ENCODE peak calls at places on chromosomes 1 and 21, in five cellular contexts. One of them, this sample, is unnamed.
A peak's percentile ranks its signal among the peaks of the same experiment; 100 is the strongest.

GRCh38 chr1:232678185-232678886 is 48.4 kb upstream of the SIPA1L2 start:
- DNase-seq in kidney tubule cell: peak; percentile 75
- DNase-seq in activated T-helper 9 cell treated with anti-CD3 and anti-CD28 coated beads, Interleukin-2, amount 50 U/mL, for 16 hours: no peak
- DNase-seq in mucosa of gallbladder: peak; percentile 23
- DNase-seq in stimulated activated CD8-positive, alpha-beta memory T cell treated with anti-CD3 and anti-CD28 coated beads, Interleukin-2, amount 100 ng/mL, for 48 hours: no peak
- DNase-seq in this sample: no peak

GRCh38 chr1:204746838-204747442 is 61.4 kb upstream of the LRRN2 start:
- DNase-seq in mucosa of gallbladder: no peak
- DNase-seq in stimulated activated CD8-positive, alpha-beta memory T cell treated with anti-CD3 and anti-CD28 coated beads, Interleukin-2, amount 100 ng/mL, for 48 hours: peak; percentile 20
- DNase-seq in activated T-helper 9 cell treated with anti-CD3 and anti-CD28 coated beads, Interleukin-2, amount 50 U/mL, for 16 hours: peak; percentile 20
- DNase-seq in kidney tubule cell: peak; percentile 57
- DNase-seq in this sample: no peak

GRCh38 chr1:229018674-229019295 is 252.1 kb upstream of the RAB4A start:
- DNase-seq in stimulated activated CD8-positive, alpha-beta memory T cell treated with anti-CD3 and anti-CD28 coated beads, Interleukin-2, amount 100 ng/mL, for 48 hours: no peak
- DNase-seq in kidney tubule cell: no peak
- DNase-seq in activated T-helper 9 cell treated with anti-CD3 and anti-CD28 coated beads, Interleukin-2, amount 50 U/mL, for 16 hours: no peak
- DNase-seq in mucosa of gallbladder: no peak
- DNase-seq in this sample: no peak

GRCh38 chr1:41492341-41492848 is 7.9 kb upstream of the EDN2 start:
- DNase-seq in mucosa of gallbladder: no peak
- DNase-seq in stimulated activated CD8-positive, alpha-beta memory T cell treated with anti-CD3 and anti-CD28 coated beads, Interleukin-2, amount 100 ng/mL, for 48 hours: peak; percentile 44
- DNase-seq in kidney tubule cell: peak; percentile 47
- DNase-seq in activated T-helper 9 cell treated with anti-CD3 and anti-CD28 coated beads, Interleukin-2, amount 50 U/mL, for 16 hours: no peak
- DNase-seq in this sample: no peak

GRCh38 chr1:218945050-218945449 is 228.6 kb upstream of the LYPLAL1 start:
- DNase-seq in stimulated activated CD8-positive, alpha-beta memory T cell treated with anti-CD3 and anti-CD28 coated beads, Interleukin-2, amount 100 ng/mL, for 48 hours: no peak
- DNase-seq in kidney tubule cell: peak; percentile 50
- DNase-seq in mucosa of gallbladder: no peak
- DNase-seq in activated T-helper 9 cell treated with anti-CD3 and anti-CD28 coated beads, Interleukin-2, amount 50 U/mL, for 16 hours: no peak
- DNase-seq in this sample: no peak

GRCh38 chr1:24209097-24209496 is 22.0 kb upstream of the IFNLR1 start:
- DNase-seq in mucosa of gallbladder: no peak
- DNase-seq in stimulated activated CD8-positive, alpha-beta memory T cell treated with anti-CD3 and anti-CD28 coated beads, Interleukin-2, amount 100 ng/mL, for 48 hours: no peak
- DNase-seq in kidney tubule cell: no peak
- DNase-seq in activated T-helper 9 cell treated with anti-CD3 and anti-CD28 coated beads, Interleukin-2, amount 50 U/mL, for 16 hours: no peak
- DNase-seq in this sample: no peak

GRCh38 chr1:179968994-179969919 is 14.6 kb downstream of the CEP350 start:
- DNase-seq in stimulated activated CD8-positive, alpha-beta memory T cell treated with anti-CD3 and anti-CD28 coated beads, Interleukin-2, amount 100 ng/mL, for 48 hours: no peak
- DNase-seq in mucosa of gallbladder: no peak
- DNase-seq in kidney tubule cell: no peak
- DNase-seq in activated T-helper 9 cell treated with anti-CD3 and anti-CD28 coated beads, Interleukin-2, amount 50 U/mL, for 16 hours: no peak
- DNase-seq in this sample: no peak

GRCh38 chr1:31936278-31936965 is 1.7 kb downstream of the PTP4A2 start:
- DNase-seq in activated T-helper 9 cell treated with anti-CD3 and anti-CD28 coated beads, Interleukin-2, amount 50 U/mL, for 16 hours: no peak
- DNase-seq in kidney tubule cell: peak; percentile 43
- DNase-seq in stimulated activated CD8-positive, alpha-beta memory T cell treated with anti-CD3 and anti-CD28 coated beads, Interleukin-2, amount 100 ng/mL, for 48 hours: no peak
- DNase-seq in mucosa of gallbladder: no peak
- DNase-seq in this sample: no peak

GRCh38 chr1:106897976-106898375 is 158.5 kb upstream of the PRMT6 start:
- DNase-seq in stimulated activated CD8-positive, alpha-beta memory T cell treated with anti-CD3 and anti-CD28 coated beads, Interleukin-2, amount 100 ng/mL, for 48 hours: no peak
- DNase-seq in activated T-helper 9 cell treated with anti-CD3 and anti-CD28 coated beads, Interleukin-2, amount 50 U/mL, for 16 hours: no peak
- DNase-seq in mucosa of gallbladder: no peak
- DNase-seq in kidney tubule cell: no peak
- DNase-seq in this sample: no peak

GRCh38 chr1:6447818-6448748 is 17.9 kb downstream of the TNFRSF25 start:
- DNase-seq in mucosa of gallbladder: no peak
- DNase-seq in stimulated activated CD8-positive, alpha-beta memory T cell treated with anti-CD3 and anti-CD28 coated beads, Interleukin-2, amount 100 ng/mL, for 48 hours: no peak
- DNase-seq in activated T-helper 9 cell treated with anti-CD3 and anti-CD28 coated beads, Interleukin-2, amount 50 U/mL, for 16 hours: no peak
- DNase-seq in kidney tubule cell: no peak
- DNase-seq in this sample: no peak

GRCh38 chr1:3329640-3330281 is 124.7 kb upstream of the ARHGEF16 start:
- DNase-seq in kidney tubule cell: no peak
- DNase-seq in stimulated activated CD8-positive, alpha-beta memory T cell treated with anti-CD3 and anti-CD28 coated beads, Interleukin-2, amount 100 ng/mL, for 48 hours: no peak
- DNase-seq in mucosa of gallbladder: no peak
- DNase-seq in activated T-helper 9 cell treated with anti-CD3 and anti-CD28 coated beads, Interleukin-2, amount 50 U/mL, for 16 hours: no peak
- DNase-seq in this sample: no peak

GRCh38 chr21:20220586-20220985 is 777.6 kb upstream of the NCAM2 start:
- DNase-seq in activated T-helper 9 cell treated with anti-CD3 and anti-CD28 coated beads, Interleukin-2, amount 50 U/mL, for 16 hours: no peak
- DNase-seq in stimulated activated CD8-positive, alpha-beta memory T cell treated with anti-CD3 and anti-CD28 coated beads, Interleukin-2, amount 100 ng/mL, for 48 hours: no peak
- DNase-seq in kidney tubule cell: no peak
- DNase-seq in mucosa of gallbladder: no peak
- DNase-seq in this sample: no peak

GRCh38 chr1:178650950-178651461 is 74.0 kb upstream of the RALGPS2 start:
- DNase-seq in activated T-helper 9 cell treated with anti-CD3 and anti-CD28 coated beads, Interleukin-2, amount 50 U/mL, for 16 hours: no peak
- DNase-seq in mucosa of gallbladder: no peak
- DNase-seq in stimulated activated CD8-positive, alpha-beta memory T cell treated with anti-CD3 and anti-CD28 coated beads, Interleukin-2, amount 100 ng/mL, for 48 hours: no peak
- DNase-seq in kidney tubule cell: peak; percentile 29
- DNase-seq in this sample: no peak

GRCh38 chr1:99735852-99736251 is 30.6 kb downstream of the FRRS1 start:
- DNase-seq in stimulated activated CD8-positive, alpha-beta memory T cell treated with anti-CD3 and anti-CD28 coated beads, Interleukin-2, amount 100 ng/mL, for 48 hours: no peak
- DNase-seq in activated T-helper 9 cell treated with anti-CD3 and anti-CD28 coated beads, Interleukin-2, amount 50 U/mL, for 16 hours: no peak
- DNase-seq in mucosa of gallbladder: no peak
- DNase-seq in kidney tubule cell: no peak
- DNase-seq in this sample: no peak

GRCh38 chr1:247895976-247896375 is 589 bp downstream of the OR2W3 start:
- DNase-seq in activated T-helper 9 cell treated with anti-CD3 and anti-CD28 coated beads, Interleukin-2, amount 50 U/mL, for 16 hours: no peak
- DNase-seq in kidney tubule cell: no peak
- DNase-seq in stimulated activated CD8-positive, alpha-beta memory T cell treated with anti-CD3 and anti-CD28 coated beads, Interleukin-2, amount 100 ng/mL, for 48 hours: no peak
- DNase-seq in mucosa of gallbladder: no peak
- DNase-seq in this sample: no peak

GRCh38 chr1:182330303-182330702 is 61.3 kb downstream of the GLUL start:
- DNase-seq in kidney tubule cell: peak; percentile 8
- DNase-seq in activated T-helper 9 cell treated with anti-CD3 and anti-CD28 coated beads, Interleukin-2, amount 50 U/mL, for 16 hours: no peak
- DNase-seq in mucosa of gallbladder: no peak
- DNase-seq in stimulated activated CD8-positive, alpha-beta memory T cell treated with anti-CD3 and anti-CD28 coated beads, Interleukin-2, amount 100 ng/mL, for 48 hours: no peak
- DNase-seq in this sample: no peak

GRCh38 chr1:47703981-47704596 is 266.2 kb downstream of the FOXD2 start:
- DNase-seq in activated T-helper 9 cell treated with anti-CD3 and anti-CD28 coated beads, Interleukin-2, amount 50 U/mL, for 16 hours: no peak
- DNase-seq in kidney tubule cell: no peak
- DNase-seq in mucosa of gallbladder: no peak
- DNase-seq in stimulated activated CD8-positive, alpha-beta memory T cell treated with anti-CD3 and anti-CD28 coated beads, Interleukin-2, amount 100 ng/mL, for 48 hours: no peak
- DNase-seq in this sample: no peak

GRCh38 chr1:216186816-216187215 is 236.4 kb downstream of the USH2A start:
- DNase-seq in stimulated activated CD8-positive, alpha-beta memory T cell treated with anti-CD3 and anti-CD28 coated beads, Interleukin-2, amount 100 ng/mL, for 48 hours: no peak
- DNase-seq in activated T-helper 9 cell treated with anti-CD3 and anti-CD28 coated beads, Interleukin-2, amount 50 U/mL, for 16 hours: no peak
- DNase-seq in kidney tubule cell: peak; percentile 23
- DNase-seq in mucosa of gallbladder: peak; percentile 25
- DNase-seq in this sample: no peak

GRCh38 chr1:227315500-227316346 is 2.6 kb downstream of the CDC42BPA start:
- DNase-seq in kidney tubule cell: peak; percentile 47
- DNase-seq in mucosa of gallbladder: peak; percentile 57
- DNase-seq in activated T-helper 9 cell treated with anti-CD3 and anti-CD28 coated beads, Interleukin-2, amount 50 U/mL, for 16 hours: no peak
- DNase-seq in stimulated activated CD8-positive, alpha-beta memory T cell treated with anti-CD3 and anti-CD28 coated beads, Interleukin-2, amount 100 ng/mL, for 48 hours: no peak
- DNase-seq in this sample: no peak

GRCh38 chr1:77024500-77024899 is 157.2 kb downstream of the ST6GALNAC5 start:
- DNase-seq in mucosa of gallbladder: no peak
- DNase-seq in stimulated activated CD8-positive, alpha-beta memory T cell treated with anti-CD3 and anti-CD28 coated beads, Interleukin-2, amount 100 ng/mL, for 48 hours: no peak
- DNase-seq in kidney tubule cell: no peak
- DNase-seq in activated T-helper 9 cell treated with anti-CD3 and anti-CD28 coated beads, Interleukin-2, amount 50 U/mL, for 16 hours: no peak
- DNase-seq in this sample: no peak

GRCh38 chr1:204152310-204153044 is 633 bp upstream of the ETNK2 start:
- DNase-seq in activated T-helper 9 cell treated with anti-CD3 and anti-CD28 coated beads, Interleukin-2, amount 50 U/mL, for 16 hours: no peak
- DNase-seq in mucosa of gallbladder: no peak
- DNase-seq in kidney tubule cell: no peak
- DNase-seq in stimulated activated CD8-positive, alpha-beta memory T cell treated with anti-CD3 and anti-CD28 coated beads, Interleukin-2, amount 100 ng/mL, for 48 hours: no peak
- DNase-seq in this sample: no peak

GRCh38 chr1:18109756-18110597 is 2.4 kb downstream of the IGSF21 start:
- DNase-seq in activated T-helper 9 cell treated with anti-CD3 and anti-CD28 coated beads, Interleukin-2, amount 50 U/mL, for 16 hours: no peak
- DNase-seq in mucosa of gallbladder: no peak
- DNase-seq in kidney tubule cell: peak; percentile 10
- DNase-seq in stimulated activated CD8-positive, alpha-beta memory T cell treated with anti-CD3 and anti-CD28 coated beads, Interleukin-2, amount 100 ng/mL, for 48 hours: peak; percentile 15
- DNase-seq in this sample: no peak

GRCh38 chr1:121558514-121558913 is 373.7 kb downstream of the SRGAP2C start:
- DNase-seq in stimulated activated CD8-positive, alpha-beta memory T cell treated with anti-CD3 and anti-CD28 coated beads, Interleukin-2, amount 100 ng/mL, for 48 hours: no peak
- DNase-seq in activated T-helper 9 cell treated with anti-CD3 and anti-CD28 coated beads, Interleukin-2, amount 50 U/mL, for 16 hours: no peak
- DNase-seq in kidney tubule cell: peak; percentile 60
- DNase-seq in mucosa of gallbladder: no peak
- DNase-seq in this sample: no peak

GRCh38 chr1:24151175-24151533 is 8.2 kb upstream of the IL22RA1 start:
- DNase-seq in stimulated activated CD8-positive, alpha-beta memory T cell treated with anti-CD3 and anti-CD28 coated beads, Interleukin-2, amount 100 ng/mL, for 48 hours: no peak
- DNase-seq in mucosa of gallbladder: peak; percentile 60
- DNase-seq in kidney tubule cell: peak; percentile 60
- DNase-seq in activated T-helper 9 cell treated with anti-CD3 and anti-CD28 coated beads, Interleukin-2, amount 50 U/mL, for 16 hours: no peak
- DNase-seq in this sample: no peak

GRCh38 chr1:65339866-65340483 is 30.6 kb downstream of the DNAJC6 start:
- DNase-seq in stimulated activated CD8-positive, alpha-beta memory T cell treated with anti-CD3 and anti-CD28 coated beads, Interleukin-2, amount 100 ng/mL, for 48 hours: no peak
- DNase-seq in kidney tubule cell: peak; percentile 6
- DNase-seq in mucosa of gallbladder: no peak
- DNase-seq in activated T-helper 9 cell treated with anti-CD3 and anti-CD28 coated beads, Interleukin-2, amount 50 U/mL, for 16 hours: no peak
- DNase-seq in this sample: no peak

GRCh38 chr1:57468661-57469523 is 45.0 kb upstream of the DAB1 start:
- DNase-seq in mucosa of gallbladder: no peak
- DNase-seq in kidney tubule cell: peak; percentile 83
- DNase-seq in activated T-helper 9 cell treated with anti-CD3 and anti-CD28 coated beads, Interleukin-2, amount 50 U/mL, for 16 hours: no peak
- DNase-seq in stimulated activated CD8-positive, alpha-beta memory T cell treated with anti-CD3 and anti-CD28 coated beads, Interleukin-2, amount 100 ng/mL, for 48 hours: no peak
- DNase-seq in this sample: no peak

GRCh38 chr1:224433671-224434446 is 738 bp downstream of the WDR26 start:
- DNase-seq in mucosa of gallbladder: peak; percentile 22
- DNase-seq in stimulated activated CD8-positive, alpha-beta memory T cell treated with anti-CD3 and anti-CD28 coated beads, Interleukin-2, amount 100 ng/mL, for 48 hours: peak; percentile 13
- DNase-seq in activated T-helper 9 cell treated with anti-CD3 and anti-CD28 coated beads, Interleukin-2, amount 50 U/mL, for 16 hours: peak; percentile 41
- DNase-seq in kidney tubule cell: peak; percentile 25
- DNase-seq in this sample: no peak

GRCh38 chr1:27963393-27963792 is 3.6 kb downstream of the XKR8 start:
- DNase-seq in activated T-helper 9 cell treated with anti-CD3 and anti-CD28 coated beads, Interleukin-2, amount 50 U/mL, for 16 hours: no peak
- DNase-seq in kidney tubule cell: no peak
- DNase-seq in mucosa of gallbladder: no peak
- DNase-seq in stimulated activated CD8-positive, alpha-beta memory T cell treated with anti-CD3 and anti-CD28 coated beads, Interleukin-2, amount 100 ng/mL, for 48 hours: no peak
- DNase-seq in this sample: no peak

GRCh38 chr21:45875416-45875760 is 106.2 kb upstream of the COL6A1 start:
- DNase-seq in kidney tubule cell: no peak
- DNase-seq in activated T-helper 9 cell treated with anti-CD3 and anti-CD28 coated beads, Interleukin-2, amount 50 U/mL, for 16 hours: no peak
- DNase-seq in stimulated activated CD8-positive, alpha-beta memory T cell treated with anti-CD3 and anti-CD28 coated beads, Interleukin-2, amount 100 ng/mL, for 48 hours: no peak
- DNase-seq in mucosa of gallbladder: no peak
- DNase-seq in this sample: no peak

GRCh38 chr1:113255728-113256347 is 134.5 kb upstream of the MAGI3 start:
- DNase-seq in kidney tubule cell: no peak
- DNase-seq in mucosa of gallbladder: peak; percentile 63
- DNase-seq in activated T-helper 9 cell treated with anti-CD3 and anti-CD28 coated beads, Interleukin-2, amount 50 U/mL, for 16 hours: no peak
- DNase-seq in stimulated activated CD8-positive, alpha-beta memory T cell treated with anti-CD3 and anti-CD28 coated beads, Interleukin-2, amount 100 ng/mL, for 48 hours: no peak
- DNase-seq in this sample: no peak

GRCh38 chr1:20446796-20447195 is 39.2 kb downstream of the CAMK2N1 start:
- DNase-seq in kidney tubule cell: no peak
- DNase-seq in activated T-helper 9 cell treated with anti-CD3 and anti-CD28 coated beads, Interleukin-2, amount 50 U/mL, for 16 hours: no peak
- DNase-seq in stimulated activated CD8-positive, alpha-beta memory T cell treated with anti-CD3 and anti-CD28 coated beads, Interleukin-2, amount 100 ng/mL, for 48 hours: no peak
- DNase-seq in mucosa of gallbladder: no peak
- DNase-seq in this sample: no peak

GRCh38 chr1:154295408-154296235 is 23.2 kb downstream of the HAX1 start:
- DNase-seq in kidney tubule cell: no peak
- DNase-seq in activated T-helper 9 cell treated with anti-CD3 and anti-CD28 coated beads, Interleukin-2, amount 50 U/mL, for 16 hours: no peak
- DNase-seq in mucosa of gallbladder: no peak
- DNase-seq in stimulated activated CD8-positive, alpha-beta memory T cell treated with anti-CD3 and anti-CD28 coated beads, Interleukin-2, amount 100 ng/mL, for 48 hours: no peak
- DNase-seq in this sample: no peak

GRCh38 chr1:39896909-39897685 is 4.6 kb downstream of the MYCL start:
- DNase-seq in kidney tubule cell: no peak
- DNase-seq in activated T-helper 9 cell treated with anti-CD3 and anti-CD28 coated beads, Interleukin-2, amount 50 U/mL, for 16 hours: no peak
- DNase-seq in mucosa of gallbladder: no peak
- DNase-seq in stimulated activated CD8-positive, alpha-beta memory T cell treated with anti-CD3 and anti-CD28 coated beads, Interleukin-2, amount 100 ng/mL, for 48 hours: no peak
- DNase-seq in this sample: no peak

GRCh38 chr1:54934869-54935268 is 45.6 kb upstream of the TMEM61 start:
- DNase-seq in stimulated activated CD8-positive, alpha-beta memory T cell treated with anti-CD3 and anti-CD28 coated beads, Interleukin-2, amount 100 ng/mL, for 48 hours: no peak
- DNase-seq in activated T-helper 9 cell treated with anti-CD3 and anti-CD28 coated beads, Interleukin-2, amount 50 U/mL, for 16 hours: no peak
- DNase-seq in kidney tubule cell: peak; percentile 84
- DNase-seq in mucosa of gallbladder: no peak
- DNase-seq in this sample: no peak

GRCh38 chr1:46218443-46218842 is 15.3 kb downstream of the LURAP1 start:
- DNase-seq in activated T-helper 9 cell treated with anti-CD3 and anti-CD28 coated beads, Interleukin-2, amount 50 U/mL, for 16 hours: no peak
- DNase-seq in kidney tubule cell: no peak
- DNase-seq in mucosa of gallbladder: no peak
- DNase-seq in stimulated activated CD8-positive, alpha-beta memory T cell treated with anti-CD3 and anti-CD28 coated beads, Interleukin-2, amount 100 ng/mL, for 48 hours: no peak
- DNase-seq in this sample: no peak

GRCh38 chr21:15000076-15000475 is 64.7 kb downstream of the NRIP1 start:
- DNase-seq in stimulated activated CD8-positive, alpha-beta memory T cell treated with anti-CD3 and anti-CD28 coated beads, Interleukin-2, amount 100 ng/mL, for 48 hours: no peak
- DNase-seq in mucosa of gallbladder: no peak
- DNase-seq in kidney tubule cell: peak; percentile 89
- DNase-seq in activated T-helper 9 cell treated with anti-CD3 and anti-CD28 coated beads, Interleukin-2, amount 50 U/mL, for 16 hours: no peak
- DNase-seq in this sample: no peak

GRCh38 chr1:45929257-45929687 is 125.9 kb downstream of the MAST2 start:
- DNase-seq in kidney tubule cell: peak; percentile 77
- DNase-seq in activated T-helper 9 cell treated with anti-CD3 and anti-CD28 coated beads, Interleukin-2, amount 50 U/mL, for 16 hours: no peak
- DNase-seq in stimulated activated CD8-positive, alpha-beta memory T cell treated with anti-CD3 and anti-CD28 coated beads, Interleukin-2, amount 100 ng/mL, for 48 hours: no peak
- DNase-seq in mucosa of gallbladder: no peak
- DNase-seq in this sample: no peak

GRCh38 chr1:171817511-171818265 is 23.6 kb upstream of the DNM3 start:
- DNase-seq in activated T-helper 9 cell treated with anti-CD3 and anti-CD28 coated beads, Interleukin-2, amount 50 U/mL, for 16 hours: peak; percentile 1
- DNase-seq in stimulated activated CD8-positive, alpha-beta memory T cell treated with anti-CD3 and anti-CD28 coated beads, Interleukin-2, amount 100 ng/mL, for 48 hours: no peak
- DNase-seq in kidney tubule cell: peak; percentile 92
- DNase-seq in mucosa of gallbladder: no peak
- DNase-seq in this sample: no peak

This sample was measured in activated CD8-positive, alpha-beta memory T cell treated with anti-CD3 and anti-CD28 coated beads for 48 hours.